ENCODE peak calls at places on chromosome 21, in nine cellular contexts. One of them, this sample, is unnamed. For H3K4me1, the result is how much of the 10 kb centered on the place peaks cover.

GRCh38 chr21:43921979-43922945 is 57.2 kb downstream of the AGPAT3 start:
- DNase-seq in endothelial cell of umbilical vein: no peak
- DNase-seq in left lung: no peak
- DNase-seq in Panc1: no peak
- DNase-seq in stomach: no peak
- DNase-seq in cardiac muscle cell: peak
- DNase-seq in psoas muscle: peak
- DNase-seq in K562: peak
- DNase-seq in lower lobe of right lung: no peak
- DNase-seq in this sample: no peak

GRCh38 chr21:35987475-35987874 is 72.9 kb downstream of the SETD4 start:
- DNase-seq in endothelial cell of umbilical vein: no peak
- DNase-seq in left lung: peak
- DNase-seq in Panc1: no peak
- DNase-seq in stomach: peak
- DNase-seq in cardiac muscle cell: no peak
- DNase-seq in psoas muscle: no peak
- DNase-seq in K562: no peak
- DNase-seq in lower lobe of right lung: no peak
- DNase-seq in this sample: no peak

GRCh38 chr21:42317341-42317741 is 2.1 kb upstream of the TFF3 start:
- DNase-seq in endothelial cell of umbilical vein: no peak
- DNase-seq in left lung: no peak
- DNase-seq in Panc1: no peak
- DNase-seq in stomach: no peak
- DNase-seq in cardiac muscle cell: no peak
- DNase-seq in psoas muscle: no peak
- DNase-seq in K562: no peak
- DNase-seq in lower lobe of right lung: no peak
- DNase-seq in this sample: no peak

GRCh38 chr21:32065654-32066053 is 192.8 kb downstream of the HUNK start:
- DNase-seq in endothelial cell of umbilical vein: no peak
- DNase-seq in left lung: no peak
- DNase-seq in Panc1: no peak
- DNase-seq in stomach: no peak
- DNase-seq in cardiac muscle cell: no peak
- DNase-seq in psoas muscle: no peak
- DNase-seq in K562: no peak
- DNase-seq in lower lobe of right lung: no peak
- DNase-seq in this sample: no peak

GRCh38 chr21:28705616-28706015 is 287.1 kb downstream of the LTN1 start:
- DNase-seq in endothelial cell of umbilical vein: no peak
- DNase-seq in left lung: no peak
- DNase-seq in Panc1: no peak
- DNase-seq in stomach: no peak
- DNase-seq in cardiac muscle cell: peak
- DNase-seq in psoas muscle: no peak
- DNase-seq in K562: no peak
- DNase-seq in lower lobe of right lung: no peak
- DNase-seq in this sample: no peak

GRCh38 chr21:20875741-20876140 is 122.5 kb upstream of the NCAM2 start:
- DNase-seq in endothelial cell of umbilical vein: no peak
- DNase-seq in left lung: no peak
- DNase-seq in Panc1: no peak
- DNase-seq in stomach: no peak
- DNase-seq in cardiac muscle cell: no peak
- DNase-seq in psoas muscle: no peak
- DNase-seq in K562: no peak
- DNase-seq in lower lobe of right lung: no peak
- DNase-seq in this sample: no peak

GRCh38 chr21:36124395-36124794 is 10.5 kb upstream of the CBR3 start:
- DNase-seq in endothelial cell of umbilical vein: no peak
- DNase-seq in left lung: no peak
- DNase-seq in Panc1: no peak
- DNase-seq in stomach: no peak
- DNase-seq in cardiac muscle cell: no peak
- DNase-seq in psoas muscle: no peak
- DNase-seq in K562: no peak
- DNase-seq in lower lobe of right lung: no peak
- DNase-seq in this sample: no peak

GRCh38 chr21:25710550-25710949 is 24.2 kb downstream of the ATP5PF start:
- DNase-seq in endothelial cell of umbilical vein: no peak
- DNase-seq in left lung: no peak
- DNase-seq in Panc1: no peak
- DNase-seq in stomach: no peak
- DNase-seq in cardiac muscle cell: no peak
- DNase-seq in psoas muscle: no peak
- DNase-seq in K562: no peak
- DNase-seq in lower lobe of right lung: no peak
- DNase-seq in this sample: no peak

GRCh38 chr21:35342440-35342839 is 293.3 kb upstream of the RUNX1 start:
- DNase-seq in endothelial cell of umbilical vein: no peak
- DNase-seq in left lung: no peak
- DNase-seq in Panc1: no peak
- DNase-seq in stomach: no peak
- DNase-seq in cardiac muscle cell: no peak
- DNase-seq in psoas muscle: no peak
- DNase-seq in K562: no peak
- DNase-seq in lower lobe of right lung: no peak
- DNase-seq in this sample: no peak

GRCh38 chr21:36029309-36029708 is 31.0 kb downstream of the SETD4 start:
- DNase-seq in endothelial cell of umbilical vein: no peak
- DNase-seq in left lung: no peak
- DNase-seq in Panc1: no peak
- DNase-seq in stomach: no peak
- DNase-seq in cardiac muscle cell: no peak
- DNase-seq in psoas muscle: no peak
- DNase-seq in K562: no peak
- DNase-seq in lower lobe of right lung: no peak
- DNase-seq in this sample: no peak

GRCh38 chr21:44947930-44948331 is 8.1 kb downstream of the SLX9 start:
- DNase-seq in endothelial cell of umbilical vein: no peak
- DNase-seq in left lung: no peak
- DNase-seq in Panc1: no peak
- DNase-seq in stomach: no peak
- DNase-seq in cardiac muscle cell: no peak
- DNase-seq in psoas muscle: peak
- DNase-seq in K562: no peak
- DNase-seq in lower lobe of right lung: peak
- DNase-seq in this sample: no peak
- H3K27ac ChIP-seq in endothelial cell of umbilical vein: no peak
- H3K27ac ChIP-seq in left lung: no peak
- H3K27ac ChIP-seq in Panc1: no peak
- H3K27ac ChIP-seq in stomach: no peak
- H3K27ac ChIP-seq in cardiac muscle cell: no peak
- H3K27ac ChIP-seq in psoas muscle: peak
- H3K27ac ChIP-seq in K562: no peak
- H3K27ac ChIP-seq in lower lobe of right lung: no peak
- H3K27ac ChIP-seq in this sample: no peak

GRCh38 chr21:41242238-41242829 is 74.3 kb upstream of the FAM3B start:
- DNase-seq in endothelial cell of umbilical vein: no peak
- DNase-seq in left lung: no peak
- DNase-seq in Panc1: no peak
- DNase-seq in stomach: no peak
- DNase-seq in cardiac muscle cell: no peak
- DNase-seq in psoas muscle: no peak
- DNase-seq in K562: no peak
- DNase-seq in lower lobe of right lung: no peak
- DNase-seq in this sample: no peak
- H3K4me1 ChIP-seq in endothelial cell of umbilical vein: under half
- H3K4me1 ChIP-seq in left lung: under half
- H3K4me1 ChIP-seq in Panc1: under half
- H3K4me1 ChIP-seq in stomach: under half
- H3K4me1 ChIP-seq in cardiac muscle cell: under half
- H3K4me1 ChIP-seq in psoas muscle: under half
- H3K4me1 ChIP-seq in K562: under half
- H3K4me1 ChIP-seq in lower lobe of right lung: under half
- H3K4me1 ChIP-seq in this sample: under half

GRCh38 chr21:46049890-46050650 is 47.8 kb upstream of the COL6A2 start:
- DNase-seq in endothelial cell of umbilical vein: no peak
- DNase-seq in left lung: no peak
- DNase-seq in Panc1: no peak
- DNase-seq in stomach: no peak
- DNase-seq in cardiac muscle cell: no peak
- DNase-seq in psoas muscle: no peak
- DNase-seq in K562: no peak
- DNase-seq in lower lobe of right lung: peak
- DNase-seq in this sample: no peak
- H3K27ac ChIP-seq in endothelial cell of umbilical vein: no peak
- H3K27ac ChIP-seq in left lung: peak
- H3K27ac ChIP-seq in Panc1: no peak
- H3K27ac ChIP-seq in stomach: peak
- H3K27ac ChIP-seq in cardiac muscle cell: no peak
- H3K27ac ChIP-seq in psoas muscle: peak
- H3K27ac ChIP-seq in K562: no peak
- H3K27ac ChIP-seq in lower lobe of right lung: peak
- H3K27ac ChIP-seq in this sample: peak

GRCh38 chr21:15468368-15468767 is 261.4 kb upstream of the USP25 start:
- DNase-seq in endothelial cell of umbilical vein: no peak
- DNase-seq in left lung: no peak
- DNase-seq in Panc1: no peak
- DNase-seq in stomach: no peak
- DNase-seq in cardiac muscle cell: peak
- DNase-seq in psoas muscle: no peak
- DNase-seq in K562: no peak
- DNase-seq in lower lobe of right lung: no peak
- DNase-seq in this sample: no peak
- H3K4me1 ChIP-seq in endothelial cell of umbilical vein: under half
- H3K4me1 ChIP-seq in left lung: under half
- H3K4me1 ChIP-seq in Panc1: under half
- H3K4me1 ChIP-seq in stomach: under half
- H3K4me1 ChIP-seq in cardiac muscle cell: under half
- H3K4me1 ChIP-seq in psoas muscle: under half
- H3K4me1 ChIP-seq in K562: under half
- H3K4me1 ChIP-seq in lower lobe of right lung: under half
- H3K4me1 ChIP-seq in this sample: under half

GRCh38 chr21:45894107-45894810 is 87.3 kb upstream of the COL6A1 start:
- DNase-seq in endothelial cell of umbilical vein: no peak
- DNase-seq in left lung: no peak
- DNase-seq in Panc1: no peak
- DNase-seq in stomach: no peak
- DNase-seq in cardiac muscle cell: peak
- DNase-seq in psoas muscle: peak
- DNase-seq in K562: no peak
- DNase-seq in lower lobe of right lung: peak
- DNase-seq in this sample: no peak

GRCh38 chr21:45891388-45892155 is 90.0 kb upstream of the COL6A1 start:
- DNase-seq in endothelial cell of umbilical vein: no peak
- DNase-seq in left lung: no peak
- DNase-seq in Panc1: no peak
- DNase-seq in stomach: no peak
- DNase-seq in cardiac muscle cell: no peak
- DNase-seq in psoas muscle: peak
- DNase-seq in K562: no peak
- DNase-seq in lower lobe of right lung: peak
- DNase-seq in this sample: no peak

GRCh38 chr21:45893166-45894106 is 88.1 kb upstream of the COL6A1 start:
- DNase-seq in endothelial cell of umbilical vein: no peak
- DNase-seq in left lung: no peak
- DNase-seq in Panc1: no peak
- DNase-seq in stomach: no peak
- DNase-seq in cardiac muscle cell: no peak
- DNase-seq in psoas muscle: peak
- DNase-seq in K562: no peak
- DNase-seq in lower lobe of right lung: peak
- DNase-seq in this sample: no peak

GRCh38 chr21:45889961-45890360 is 91.6 kb upstream of the COL6A1 start:
- DNase-seq in endothelial cell of umbilical vein: no peak
- DNase-seq in left lung: no peak
- DNase-seq in Panc1: no peak
- DNase-seq in stomach: no peak
- DNase-seq in cardiac muscle cell: no peak
- DNase-seq in psoas muscle: peak
- DNase-seq in K562: no peak
- DNase-seq in lower lobe of right lung: peak
- DNase-seq in this sample: no peak

DNA sequence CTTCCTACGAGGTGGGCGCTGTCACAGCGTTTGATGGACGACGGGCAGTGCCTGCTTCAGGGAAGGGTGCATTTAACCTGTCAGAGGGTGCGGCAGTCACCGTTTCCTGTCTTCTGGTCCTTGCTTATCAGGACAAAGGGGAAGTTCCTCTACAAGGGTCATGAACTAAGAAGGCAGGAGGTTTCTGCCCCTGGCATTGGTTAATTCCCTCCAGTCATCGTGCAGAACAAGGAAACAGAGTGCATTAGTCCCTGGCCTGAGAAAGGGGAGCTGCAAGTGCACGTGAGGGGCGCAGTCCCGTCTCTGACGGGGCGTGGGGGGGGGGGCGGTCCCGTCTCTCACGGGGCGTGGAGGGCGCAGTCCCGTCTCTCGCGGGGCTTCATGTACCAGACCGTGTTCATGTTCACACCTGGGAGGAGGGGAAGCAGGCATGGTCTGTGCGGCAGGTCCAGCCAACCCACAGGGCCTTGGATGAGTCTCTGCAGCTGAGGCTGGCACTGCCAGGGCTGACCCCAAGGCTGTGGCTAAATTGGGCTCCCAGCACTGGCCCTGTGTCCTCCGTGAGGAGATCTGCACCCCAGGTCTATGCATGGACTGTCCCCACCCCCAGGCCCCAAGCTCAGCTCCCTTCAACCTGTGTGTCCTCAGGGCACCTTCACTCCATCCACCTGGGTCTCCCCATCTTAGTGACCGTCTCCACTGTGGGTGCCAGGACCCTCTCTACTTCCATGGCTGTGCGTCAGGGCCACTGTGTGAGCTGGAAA is 89.2 kb upstream of the COL6A1 start:
- DNase-seq in endothelial cell of umbilical vein: no peak
- DNase-seq in left lung: peak
- DNase-seq in Panc1: no peak
- DNase-seq in stomach: no peak
- DNase-seq in cardiac muscle cell: no peak
- DNase-seq in psoas muscle: peak
- DNase-seq in K562: no peak
- DNase-seq in lower lobe of right lung: peak
- DNase-seq in this sample: no peak
- H3K27ac ChIP-seq in endothelial cell of umbilical vein: no peak
- H3K27ac ChIP-seq in left lung: no peak
- H3K27ac ChIP-seq in Panc1: no peak
- H3K27ac ChIP-seq in stomach: peak
- H3K27ac ChIP-seq in cardiac muscle cell: no peak
- H3K27ac ChIP-seq in psoas muscle: no peak
- H3K27ac ChIP-seq in K562: no peak
- H3K27ac ChIP-seq in lower lobe of right lung: no peak
- H3K27ac ChIP-seq in this sample: no peak

DNA sequence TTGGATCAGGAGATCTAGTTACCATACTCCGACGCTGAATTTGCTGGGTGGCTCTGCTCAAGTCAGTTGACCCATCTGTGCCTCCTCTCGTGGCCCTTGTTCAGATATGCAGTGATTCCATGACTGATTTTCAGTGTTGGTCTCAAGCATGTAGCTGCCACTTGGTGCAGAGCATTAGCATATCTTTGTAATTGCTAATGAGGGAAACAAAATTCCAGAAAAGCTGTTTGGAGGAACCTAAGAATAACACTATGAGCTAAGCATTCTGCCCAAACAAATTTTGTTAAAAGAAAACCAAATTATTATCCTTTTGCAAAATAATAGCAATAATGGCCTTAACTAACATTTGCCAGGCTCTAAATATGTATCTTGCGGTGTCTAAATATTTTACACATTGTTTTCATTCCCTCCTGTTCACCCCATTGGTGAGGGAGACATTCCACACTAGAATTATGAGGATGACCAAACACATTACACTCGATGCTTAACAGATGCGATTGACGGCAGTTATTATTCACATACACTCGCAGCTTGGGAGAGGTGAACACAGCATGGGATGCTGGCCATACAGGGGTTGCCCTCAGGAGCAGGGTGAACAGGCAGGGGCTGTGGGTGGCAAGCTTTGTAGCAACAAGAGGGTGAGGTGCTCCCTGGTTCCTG is 69.1 kb downstream of the KCNJ15 start:
- DNase-seq in endothelial cell of umbilical vein: no peak
- DNase-seq in left lung: no peak
- DNase-seq in Panc1: no peak
- DNase-seq in stomach: no peak
- DNase-seq in cardiac muscle cell: no peak
- DNase-seq in psoas muscle: no peak
- DNase-seq in K562: no peak
- DNase-seq in lower lobe of right lung: no peak
- DNase-seq in this sample: no peak
- H3K4me1 ChIP-seq in endothelial cell of umbilical vein: under half
- H3K4me1 ChIP-seq in left lung: under half
- H3K4me1 ChIP-seq in Panc1: under half
- H3K4me1 ChIP-seq in stomach: under half
- H3K4me1 ChIP-seq in cardiac muscle cell: under half
- H3K4me1 ChIP-seq in psoas muscle: under half
- H3K4me1 ChIP-seq in K562: under half
- H3K4me1 ChIP-seq in lower lobe of right lung: under half
- H3K4me1 ChIP-seq in this sample: under half

This sample was measured in thyroid gland.